ENCODE peak calls at places on chromosomes 16 and 17, in nine cellular contexts. One of them, this sample, is unnamed.

GRCh38 chr16:24445216-24445615 is 94.2 kb upstream of the RBBP6 start:
- DNase-seq in GDM1: no peak
- DNase-seq in lower lobe of right lung: no peak
- DNase-seq in head of caudate nucleus: no peak
- DNase-seq in GM13976: no peak
- DNase-seq in HFFc6: no peak
- DNase-seq in amniotic stem cell: no peak
- DNase-seq in EL: no peak
- DNase-seq in COR-L47: no peak
- DNase-seq in this sample: no peak

GRCh38 chr17:76949913-76950695 is 81.9 kb downstream of the MGAT5B start:
- DNase-seq in GDM1: no peak
- DNase-seq in lower lobe of right lung: no peak
- DNase-seq in head of caudate nucleus: peak; percentile 33
- DNase-seq in GM13976: no peak
- DNase-seq in HFFc6: no peak
- DNase-seq in amniotic stem cell: no peak
- DNase-seq in EL: no peak
- DNase-seq in COR-L47: no peak
- DNase-seq in this sample: no peak

GRCh38 chr17:19445105-19445504 is 34.1 kb downstream of the RNF112 start:
- DNase-seq in GDM1: no peak
- DNase-seq in lower lobe of right lung: no peak
- DNase-seq in head of caudate nucleus: no peak
- DNase-seq in GM13976: no peak
- DNase-seq in HFFc6: no peak
- DNase-seq in amniotic stem cell: no peak
- DNase-seq in EL: no peak
- DNase-seq in COR-L47: no peak
- DNase-seq in this sample: no peak

GRCh38 chr16:49778202-49778601 is 77.7 kb downstream of the ZNF423 start:
- DNase-seq in GDM1: no peak
- DNase-seq in lower lobe of right lung: no peak
- DNase-seq in head of caudate nucleus: no peak
- DNase-seq in GM13976: no peak
- DNase-seq in HFFc6: no peak
- DNase-seq in amniotic stem cell: no peak
- DNase-seq in EL: no peak
- DNase-seq in COR-L47: no peak
- DNase-seq in this sample: no peak

GRCh38 chr16:12903325-12904040 is 2.1 kb downstream of the SHISA9 start:
- DNase-seq in GDM1: no peak
- DNase-seq in lower lobe of right lung: no peak
- DNase-seq in head of caudate nucleus: peak; percentile 21
- DNase-seq in GM13976: peak; percentile 16
- DNase-seq in HFFc6: no peak
- DNase-seq in amniotic stem cell: no peak
- DNase-seq in EL: no peak
- DNase-seq in COR-L47: no peak
- DNase-seq in this sample: no peak

GRCh38 chr16:19130852-19131808 is 17.4 kb downstream of the ITPRIPL2 start:
- DNase-seq in GDM1: no peak
- DNase-seq in lower lobe of right lung: peak; percentile 51
- DNase-seq in head of caudate nucleus: peak; percentile 25
- DNase-seq in GM13976: no peak
- DNase-seq in HFFc6: peak; percentile 39
- DNase-seq in amniotic stem cell: no peak
- DNase-seq in EL: peak; percentile 85
- DNase-seq in COR-L47: no peak
- DNase-seq in this sample: no peak

GRCh38 chr17:47717845-47718621 is 15.0 kb upstream of the TBX21 start:
- DNase-seq in GDM1: no peak
- DNase-seq in lower lobe of right lung: no peak
- DNase-seq in head of caudate nucleus: no peak
- DNase-seq in GM13976: no peak
- DNase-seq in HFFc6: no peak
- DNase-seq in amniotic stem cell: no peak
- DNase-seq in EL: no peak
- DNase-seq in COR-L47: no peak
- DNase-seq in this sample: no peak

GRCh38 chr16:30715777-30716445 is 16.9 kb downstream of the SRCAP start:
- DNase-seq in GDM1: no peak
- DNase-seq in lower lobe of right lung: no peak
- DNase-seq in head of caudate nucleus: no peak
- DNase-seq in GM13976: peak; percentile 52
- DNase-seq in HFFc6: peak; percentile 40
- DNase-seq in amniotic stem cell: no peak
- DNase-seq in EL: peak; percentile 77
- DNase-seq in COR-L47: no peak
- DNase-seq in this sample: no peak

GRCh38 chr17:40480501-40481003 is 20.9 kb downstream of the TNS4 start:
- DNase-seq in GDM1: peak; percentile 29
- DNase-seq in lower lobe of right lung: no peak
- DNase-seq in head of caudate nucleus: no peak
- DNase-seq in GM13976: peak; percentile 72
- DNase-seq in HFFc6: peak; percentile 22
- DNase-seq in amniotic stem cell: no peak
- DNase-seq in EL: no peak
- DNase-seq in COR-L47: peak; percentile 22
- DNase-seq in this sample: no peak

GRCh38 chr16:13351651-13352217 is 450.3 kb downstream of the SHISA9 start:
- DNase-seq in GDM1: no peak
- DNase-seq in lower lobe of right lung: no peak
- DNase-seq in head of caudate nucleus: no peak
- DNase-seq in GM13976: no peak
- DNase-seq in HFFc6: no peak
- DNase-seq in amniotic stem cell: no peak
- DNase-seq in EL: no peak
- DNase-seq in COR-L47: no peak
- DNase-seq in this sample: no peak

GRCh38 chr17:48578616-48579560 is 738 bp upstream of the HOXB4 start:
- DNase-seq in GDM1: no peak
- DNase-seq in lower lobe of right lung: no peak
- DNase-seq in head of caudate nucleus: no peak
- DNase-seq in GM13976: no peak
- DNase-seq in HFFc6: no peak
- DNase-seq in amniotic stem cell: no peak
- DNase-seq in EL: no peak
- DNase-seq in COR-L47: no peak
- DNase-seq in this sample: no peak

GRCh38 chr17:28575126-28575795 is 1.4 kb downstream of the ALDOC start:
- DNase-seq in GDM1: no peak
- DNase-seq in lower lobe of right lung: no peak
- DNase-seq in head of caudate nucleus: peak; percentile 50
- DNase-seq in GM13976: no peak
- DNase-seq in HFFc6: no peak
- DNase-seq in amniotic stem cell: no peak
- DNase-seq in EL: no peak
- DNase-seq in COR-L47: no peak
- DNase-seq in this sample: no peak

GRCh38 chr17:285751-286422 is 66.7 kb downstream of the RPH3AL start:
- DNase-seq in GDM1: no peak
- DNase-seq in lower lobe of right lung: peak; percentile 32
- DNase-seq in head of caudate nucleus: no peak
- DNase-seq in GM13976: no peak
- DNase-seq in HFFc6: no peak
- DNase-seq in amniotic stem cell: no peak
- DNase-seq in EL: no peak
- DNase-seq in COR-L47: no peak
- DNase-seq in this sample: no peak

GRCh38 chr16:2507052-2507678 is 6.6 kb upstream of the ATP6V0C start:
- DNase-seq in GDM1: no peak
- DNase-seq in lower lobe of right lung: peak; percentile 80
- DNase-seq in head of caudate nucleus: no peak
- DNase-seq in GM13976: peak; percentile 79
- DNase-seq in HFFc6: no peak
- DNase-seq in amniotic stem cell: no peak
- DNase-seq in EL: no peak
- DNase-seq in COR-L47: no peak
- DNase-seq in this sample: no peak

GRCh38 chr16:88387177-88387576 is 4.4 kb downstream of the ZNF469 start:
- DNase-seq in GDM1: no peak
- DNase-seq in lower lobe of right lung: peak; percentile 42
- DNase-seq in head of caudate nucleus: no peak
- DNase-seq in GM13976: no peak
- DNase-seq in HFFc6: no peak
- DNase-seq in amniotic stem cell: no peak
- DNase-seq in EL: no peak
- DNase-seq in COR-L47: no peak
- DNase-seq in this sample: no peak

GRCh38 chr17:45110676-45111611 is 21.4 kb downstream of the PLCD3 start:
- DNase-seq in GDM1: no peak
- DNase-seq in lower lobe of right lung: no peak
- DNase-seq in head of caudate nucleus: no peak
- DNase-seq in GM13976: no peak
- DNase-seq in HFFc6: no peak
- DNase-seq in amniotic stem cell: no peak
- DNase-seq in EL: no peak
- DNase-seq in COR-L47: no peak
- DNase-seq in this sample: no peak

GRCh38 chr17:74729368-74729767 is 7.7 kb upstream of the RAB37 start:
- DNase-seq in GDM1: no peak
- DNase-seq in lower lobe of right lung: no peak
- DNase-seq in head of caudate nucleus: no peak
- DNase-seq in GM13976: no peak
- DNase-seq in HFFc6: no peak
- DNase-seq in amniotic stem cell: no peak
- DNase-seq in EL: no peak
- DNase-seq in COR-L47: no peak
- DNase-seq in this sample: no peak